ENCODE peak calls at places on chromosomes 13 and 19, in ten cellular contexts. Y, N, P, E, D, F, Z, O, I and L are unnamed samples.
A peak's percentile ranks its signal among the peaks of the same experiment; 100 is the strongest.

GRCh38 chr19:2922987-2923386 is 21.8 kb downstream of the ZNF77 start:
- DNase-seq in F (no peak), Y (no peak), D (no peak), Z (no peak), O (no peak), P (no peak), N (no peak), E (no peak), I (no peak), L (no peak)

GRCh38 chr19:39110263-39110967 is 15.2 kb upstream of the PAK4 start:
- DNase-seq in Y (peak; percentile 83), O (peak; percentile 49), P (no peak), I (peak; percentile 91), D (peak; percentile 73), N (peak; percentile 40), Z (peak; percentile 67), F (peak; percentile 54), E (peak; percentile 81), L (no peak)

GRCh38 chr19:18637644-18638630 is 1.1 kb downstream of the KLHL26 start:
- DNase-seq in F (no peak), Z (no peak), O (no peak), I (peak; percentile 50), E (peak; percentile 73), N (no peak), D (peak; percentile 37), P (no peak), Y (no peak), L (no peak)

GRCh38 chr19:45177817-45178261 is at the start of gene TRAPPC6A:
- DNase-seq in Y (no peak), E (peak; percentile 39), O (no peak), D (no peak), P (no peak), N (peak; percentile 69), F (peak; percentile 81), I (no peak), Z (no peak), L (no peak)

GRCh38 chr19:10510301-10510802 is 6.9 kb downstream of the S1PR5 start:
- DNase-seq in E (no peak), F (peak; percentile 23), Y (peak; percentile 72), N (no peak), O (peak; percentile 56), D (peak; percentile 72), Z (peak; percentile 62), I (peak; percentile 27), P (no peak), L (no peak)

GRCh38 chr13:82681535-82681934 is 1200.7 kb downstream of the SLITRK1 start:
- DNase-seq in F (no peak), E (no peak), D (no peak), I (no peak), N (no peak), Y (no peak), Z (no peak), P (no peak), O (no peak), L (no peak)

GRCh38 chr19:38425810-38426466 is at the start of gene RASGRP4:
- DNase-seq in Y (peak; percentile 63), E (no peak), I (no peak), P (no peak), F (no peak), O (no peak), Z (no peak), D (peak; percentile 76), N (no peak), L (no peak)

GRCh38 chr19:45976180-45976579 is 2.5 kb upstream of the NOVA2 start:
- DNase-seq in N (no peak), E (no peak), Y (no peak), D (peak; percentile 39), Z (no peak), O (no peak), P (no peak), F (no peak), I (no peak), L (no peak)

GRCh38 chr13:60755380-60756163 is 358.6 kb downstream of the TDRD3 start:
- DNase-seq in O (no peak), F (no peak), D (no peak), I (no peak), Y (no peak), N (no peak), P (no peak), Z (no peak), E (no peak), L (no peak)

GRCh38 chr19:19554074-19555023 is 16.3 kb downstream of the CILP2 start:
- DNase-seq in O (no peak), I (peak; percentile 48), F (peak; percentile 62), N (peak; percentile 54), Y (peak; percentile 78), D (peak; percentile 88), E (peak; percentile 65), Z (no peak), P (no peak), L (no peak)

GRCh38 chr13:30600470-30600869 is 17.2 kb upstream of the USPL1 start:
- DNase-seq in O (no peak), F (no peak), D (no peak), Z (no peak), E (no peak), P (no peak), I (no peak), N (no peak), Y (no peak), L (no peak)

GRCh38 chr13:22726721-22727120 is 454.1 kb upstream of the SGCG start:
- DNase-seq in P (no peak), Y (no peak), N (no peak), Z (no peak), F (no peak), D (no peak), O (no peak), I (no peak), E (no peak), L (no peak)

GRCh38 chr19:57008432-57008831 is 111.4 kb upstream of the USP29 start:
- DNase-seq in N (no peak), Z (no peak), E (no peak), P (no peak), F (no peak), I (no peak), O (no peak), Y (no peak), D (no peak), L (no peak)

GRCh38 chr19:8305798-8306197 is 2.4 kb downstream of the CD320 start:
- DNase-seq in E (no peak), N (no peak), P (no peak), D (no peak), O (no peak), Z (no peak), Y (peak; percentile 1), F (no peak), I (no peak), L (no peak)

GRCh38 chr13:76307157-76307556 is 579.0 kb downstream of the KCTD12 start:
- DNase-seq in O (no peak), I (no peak), N (no peak), D (no peak), F (peak; percentile 39), P (no peak), Y (no peak), Z (no peak), E (no peak), L (no peak)

GRCh38 chr13:97474581-97474980 is 40.6 kb downstream of the RAP2A start:
- DNase-seq in F (no peak), E (no peak), N (no peak), O (no peak), Z (no peak), Y (no peak), P (no peak), D (no peak), I (no peak), L (no peak)

GRCh38 chr13:43140985-43141384 is 117.6 kb downstream of the DNAJC15 start:
- DNase-seq in N (no peak), Y (no peak), P (no peak), O (no peak), D (no peak), Z (no peak), E (no peak), F (no peak), I (no peak), L (no peak)

GRCh38 chr19:53136432-53136831 is 3.7 kb upstream of the ZNF415 start:
- DNase-seq in D (no peak), Y (no peak), Z (no peak), I (no peak), N (no peak), P (no peak), F (no peak), E (no peak), O (no peak), L (no peak)

GRCh38 chr19:29805026-29805925 is 6.5 kb upstream of the CCNE1 start:
- DNase-seq in Z (no peak), P (no peak), N (peak; percentile 66), O (no peak), E (no peak), I (no peak), F (peak; percentile 53), Y (no peak), D (no peak), L (no peak)